ENCODE peak calls at places on chromosomes 11 and 22, in nine cellular contexts. P, G, Q, B, O, F, M, D and L are unnamed samples.

GRCh38 chr11:74278721-74279148 is 32.7 kb downstream of the P4HA3 start:
- DNase-seq in P (peak), G (no peak), Q (no peak), B (peak), O (peak), F (peak), M (no peak), D (no peak), L (no peak)

GRCh38 chr22:45544588-45545170 is 42.0 kb downstream of the FBLN1 start:
- DNase-seq in P (peak), G (no peak), Q (no peak), B (no peak), O (no peak), F (no peak), M (no peak), D (no peak), L (no peak)

GRCh38 chr11:134957540-134958335 is 545.7 kb upstream of the B3GAT1 start:
- DNase-seq in P (no peak), G (no peak), Q (no peak), B (no peak), O (no peak), F (no peak), M (no peak), D (no peak), L (no peak)

GRCh38 chr11:110198031-110198729 is 98.2 kb downstream of the RDX start:
- DNase-seq in P (no peak), G (no peak), Q (no peak), B (no peak), O (no peak), F (peak), M (no peak), D (no peak), L (no peak)

GRCh38 chr11:111936045-111936400 is 1.1 kb upstream of the DIXDC1 start:
- DNase-seq in P (no peak), G (no peak), Q (no peak), B (no peak), O (no peak), F (no peak), M (no peak), D (no peak), L (no peak)

GRCh38 chr11:46736615-46737014 is 17.6 kb downstream of the F2 start:
- DNase-seq in P (peak), G (no peak), Q (no peak), B (no peak), O (no peak), F (peak), M (no peak), D (no peak), L (no peak)

GRCh38 chr22:38233427-38233826 is 31.6 kb downstream of the MAFF start:
- DNase-seq in P (no peak), G (no peak), Q (no peak), B (no peak), O (no peak), F (no peak), M (no peak), D (no peak), L (no peak)

GRCh38 chr22:30802202-30803166 is 107.8 kb downstream of the OSBP2 start:
- DNase-seq in P (peak), G (peak), Q (peak), B (peak), O (peak), F (peak), M (peak), D (peak), L (peak)

GRCh38 chr11:75797796-75798195 is 17.2 kb upstream of the UVRAG start:
- DNase-seq in P (no peak), G (no peak), Q (no peak), B (no peak), O (no peak), F (peak), M (no peak), D (no peak), L (no peak)

GRCh38 chr11:127926721-127927120 is 660.6 kb downstream of the ETS1 start:
- DNase-seq in P (no peak), G (no peak), Q (peak), B (no peak), O (no peak), F (no peak), M (no peak), D (no peak), L (no peak)

GRCh38 chr11:103222801-103223200 is 113.6 kb downstream of the DYNC2H1 start:
- DNase-seq in P (no peak), G (no peak), Q (no peak), B (no peak), O (no peak), F (no peak), M (no peak), D (no peak), L (no peak)

GRCh38 chr11:113167599-113167998 is 146.8 kb upstream of the TTC12 start:
- DNase-seq in P (no peak), G (no peak), Q (peak), B (no peak), O (no peak), F (no peak), M (no peak), D (no peak), L (no peak)

GRCh38 chr11:86047275-86047991 is 21.5 kb downstream of the PICALM start:
- DNase-seq in P (peak), G (peak), Q (no peak), B (no peak), O (no peak), F (peak), M (no peak), D (no peak), L (no peak)

GRCh38 chr11:12599408-12600143 is 74.6 kb upstream of the TEAD1 start:
- DNase-seq in P (no peak), G (peak), Q (peak), B (no peak), O (no peak), F (peak), M (no peak), D (no peak), L (no peak)